ENCODE peak calls at places on chromosomes 5 and 9, in four cellular contexts. One of them, this sample, is unnamed.

GRCh38 chr5:57412010-57412409 is 70.6 kb downstream of the ACTBL2 start:
- DNase-seq in fibroblast of the aortic adventitia: peak; percentile 94
- DNase-seq in neuronal stem cell: no peak
- DNase-seq in kidney: no peak
- DNase-seq in this sample: peak; percentile 37

GRCh38 chr5:136810198-136810823 is 445.0 kb upstream of the TRPC7 start:
- DNase-seq in fibroblast of the aortic adventitia: peak; percentile 82
- DNase-seq in neuronal stem cell: no peak
- DNase-seq in kidney: no peak
- DNase-seq in this sample: peak; percentile 58

GRCh38 chr5:60287174-60287771 is 393.7 kb upstream of the PDE4D start:
- DNase-seq in fibroblast of the aortic adventitia: peak; percentile 35
- DNase-seq in neuronal stem cell: peak; percentile 69
- DNase-seq in kidney: no peak
- DNase-seq in this sample: peak; percentile 48

GRCh38 chr9:1173986-1174385 is 123.8 kb downstream of the DMRT2 start:
- DNase-seq in fibroblast of the aortic adventitia: no peak
- DNase-seq in neuronal stem cell: no peak
- DNase-seq in kidney: no peak
- DNase-seq in this sample: no peak

GRCh38 chr5:107544476-107544875 is 126.3 kb downstream of the EFNA5 start:
- DNase-seq in fibroblast of the aortic adventitia: no peak
- DNase-seq in neuronal stem cell: no peak
- DNase-seq in kidney: no peak
- DNase-seq in this sample: no peak

GRCh38 chr5:155270737-155271136 is 257.2 kb downstream of the KIF4B start:
- DNase-seq in fibroblast of the aortic adventitia: peak; percentile 10
- DNase-seq in neuronal stem cell: no peak
- DNase-seq in kidney: no peak
- DNase-seq in this sample: peak; percentile 12

GRCh38 chr5:106699198-106699597 is 971.5 kb downstream of the EFNA5 start:
- DNase-seq in fibroblast of the aortic adventitia: no peak
- DNase-seq in neuronal stem cell: no peak
- DNase-seq in kidney: no peak
- DNase-seq in this sample: no peak

GRCh38 chr9:75591972-75592371 is 298.5 kb upstream of the PCSK5 start:
- DNase-seq in fibroblast of the aortic adventitia: no peak
- DNase-seq in neuronal stem cell: no peak
- DNase-seq in kidney: no peak
- DNase-seq in this sample: no peak

GRCh38 chr5:164188733-164189148 is 683.3 kb downstream of the MAT2B start:
- DNase-seq in fibroblast of the aortic adventitia: no peak
- DNase-seq in neuronal stem cell: peak; percentile 24
- DNase-seq in kidney: no peak
- DNase-seq in this sample: no peak

DNA sequence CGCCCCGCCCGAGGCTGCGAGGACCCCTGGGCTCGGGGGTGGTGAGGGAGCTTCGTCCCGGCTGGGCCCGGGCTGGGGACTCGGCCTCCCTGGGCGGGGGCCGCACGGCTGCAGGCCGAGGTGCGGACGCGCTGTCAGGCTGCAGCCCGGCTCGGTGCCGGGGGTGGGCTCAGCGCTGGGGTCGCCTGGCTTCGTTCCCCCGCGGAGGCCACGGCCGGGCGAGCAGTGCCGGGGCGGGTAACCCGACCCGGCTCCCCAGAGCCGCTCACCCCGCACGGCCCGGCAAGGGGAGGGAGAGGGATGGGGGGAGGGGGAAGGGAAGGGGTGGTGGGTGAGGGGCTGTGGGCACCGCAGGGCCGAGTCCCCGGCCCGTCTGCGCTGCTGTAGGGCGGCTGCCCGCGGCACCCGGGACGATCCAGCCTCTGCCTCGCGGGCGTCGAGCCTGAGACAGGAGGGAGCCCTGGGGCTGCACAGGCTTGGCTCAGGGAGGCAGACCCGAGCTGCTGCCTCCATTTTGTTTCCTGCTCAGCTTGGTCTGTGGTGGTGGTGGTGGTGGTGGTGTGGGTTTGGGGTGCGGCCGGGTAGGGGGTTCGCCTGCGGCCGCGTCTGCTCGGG is 962 bp upstream of the NSD1 start:
- DNase-seq in fibroblast of the aortic adventitia: no peak
- DNase-seq in neuronal stem cell: peak; percentile 66
- DNase-seq in kidney: peak; percentile 86
- DNase-seq in this sample: no peak
- H3K4me3 ChIP-seq in fibroblast of the aortic adventitia: no peak overlapping the region
- H3K4me3 ChIP-seq in neuronal stem cell: peak overlapping the region; percentile 87
- H3K4me3 ChIP-seq in kidney: peak overlapping the region; percentile 56
- H3K4me3 ChIP-seq in this sample: no peak overlapping the region

GRCh38 chr5:142641681-142642080 is 44.2 kb downstream of the FGF1 start:
- DNase-seq in fibroblast of the aortic adventitia: no peak
- DNase-seq in neuronal stem cell: no peak
- DNase-seq in kidney: no peak
- DNase-seq in this sample: no peak

GRCh38 chr5:142642427-142642826 is 43.5 kb downstream of the FGF1 start:
- DNase-seq in fibroblast of the aortic adventitia: no peak
- DNase-seq in neuronal stem cell: no peak
- DNase-seq in kidney: no peak
- DNase-seq in this sample: no peak

GRCh38 chr5:142644127-142644526 is 41.8 kb downstream of the FGF1 start:
- DNase-seq in fibroblast of the aortic adventitia: peak; percentile 25
- DNase-seq in neuronal stem cell: no peak
- DNase-seq in kidney: no peak
- DNase-seq in this sample: peak; percentile 19

GRCh38 chr5:142645456-142645855 is 40.4 kb downstream of the FGF1 start:
- DNase-seq in fibroblast of the aortic adventitia: no peak
- DNase-seq in neuronal stem cell: no peak
- DNase-seq in kidney: no peak
- DNase-seq in this sample: no peak

GRCh38 chr5:142644640-142645361 is 41.1 kb downstream of the FGF1 start:
- DNase-seq in fibroblast of the aortic adventitia: peak; percentile 100
- DNase-seq in neuronal stem cell: no peak
- DNase-seq in kidney: no peak
- DNase-seq in this sample: peak; percentile 99
- H3K4me3 ChIP-seq in fibroblast of the aortic adventitia: peak overlapping the region; percentile 40
- H3K4me3 ChIP-seq in neuronal stem cell: no peak overlapping the region
- H3K4me3 ChIP-seq in kidney: no peak overlapping the region
- H3K4me3 ChIP-seq in this sample: no peak overlapping the region

GRCh38 chr5:68709229-68709628 is 384.6 kb upstream of the SLC30A5 start:
- DNase-seq in fibroblast of the aortic adventitia: no peak
- DNase-seq in neuronal stem cell: no peak
- DNase-seq in kidney: no peak
- DNase-seq in this sample: no peak
- H3K4me3 ChIP-seq in fibroblast of the aortic adventitia: no peak overlapping the region
- H3K4me3 ChIP-seq in neuronal stem cell: no peak overlapping the region
- H3K4me3 ChIP-seq in kidney: no peak overlapping the region
- H3K4me3 ChIP-seq in this sample: no peak overlapping the region

GRCh38 chr5:65197899-65198776 is 283.6 kb downstream of the ADAMTS6 start:
- DNase-seq in fibroblast of the aortic adventitia: no peak
- DNase-seq in neuronal stem cell: no peak
- DNase-seq in kidney: no peak
- DNase-seq in this sample: no peak
- H3K4me3 ChIP-seq in fibroblast of the aortic adventitia: no peak overlapping the region
- H3K4me3 ChIP-seq in neuronal stem cell: no peak overlapping the region
- H3K4me3 ChIP-seq in kidney: no peak overlapping the region
- H3K4me3 ChIP-seq in this sample: no peak overlapping the region

GRCh38 chr9:89813482-89813881 is 208.7 kb downstream of the GADD45G start:
- DNase-seq in fibroblast of the aortic adventitia: no peak
- DNase-seq in neuronal stem cell: no peak
- DNase-seq in kidney: no peak
- DNase-seq in this sample: no peak
- H3K4me3 ChIP-seq in fibroblast of the aortic adventitia: no peak overlapping the region
- H3K4me3 ChIP-seq in neuronal stem cell: no peak overlapping the region
- H3K4me3 ChIP-seq in kidney: no peak overlapping the region
- H3K4me3 ChIP-seq in this sample: no peak overlapping the region

DNA sequence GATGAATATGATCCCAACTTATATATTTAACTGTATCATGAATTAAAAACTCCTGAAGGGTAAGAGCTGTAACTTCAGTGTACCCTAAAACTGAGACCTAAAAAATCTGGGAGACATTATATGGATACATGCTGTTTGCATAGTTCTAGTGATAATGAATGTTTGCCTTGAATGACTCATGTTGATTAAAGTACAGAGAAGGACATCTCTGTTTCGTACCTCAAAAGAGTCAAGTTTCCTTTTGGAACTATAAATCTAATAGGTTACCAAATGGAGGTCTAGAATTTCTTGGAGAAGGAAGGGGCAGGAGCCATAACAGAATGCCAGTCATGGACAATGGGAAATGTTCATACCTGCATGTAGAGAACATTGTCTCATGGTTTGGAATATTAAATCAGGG is 168.1 kb downstream of the SNCAIP start:
- DNase-seq in fibroblast of the aortic adventitia: no peak
- DNase-seq in neuronal stem cell: no peak
- DNase-seq in kidney: no peak
- DNase-seq in this sample: no peak
- H3K4me3 ChIP-seq in fibroblast of the aortic adventitia: no peak overlapping the region
- H3K4me3 ChIP-seq in neuronal stem cell: no peak overlapping the region
- H3K4me3 ChIP-seq in kidney: no peak overlapping the region
- H3K4me3 ChIP-seq in this sample: no peak overlapping the region

GRCh38 chr9:78234810-78235209 is 1.1 kb upstream of the CEP78 start:
- DNase-seq in fibroblast of the aortic adventitia: peak; percentile 60
- DNase-seq in neuronal stem cell: no peak
- DNase-seq in kidney: no peak
- DNase-seq in this sample: no peak
- H3K4me3 ChIP-seq in fibroblast of the aortic adventitia: peak overlapping the region; percentile 84
- H3K4me3 ChIP-seq in neuronal stem cell: no peak overlapping the region
- H3K4me3 ChIP-seq in kidney: peak overlapping the region; percentile 81
- H3K4me3 ChIP-seq in this sample: peak overlapping the region; percentile 82

DNA sequence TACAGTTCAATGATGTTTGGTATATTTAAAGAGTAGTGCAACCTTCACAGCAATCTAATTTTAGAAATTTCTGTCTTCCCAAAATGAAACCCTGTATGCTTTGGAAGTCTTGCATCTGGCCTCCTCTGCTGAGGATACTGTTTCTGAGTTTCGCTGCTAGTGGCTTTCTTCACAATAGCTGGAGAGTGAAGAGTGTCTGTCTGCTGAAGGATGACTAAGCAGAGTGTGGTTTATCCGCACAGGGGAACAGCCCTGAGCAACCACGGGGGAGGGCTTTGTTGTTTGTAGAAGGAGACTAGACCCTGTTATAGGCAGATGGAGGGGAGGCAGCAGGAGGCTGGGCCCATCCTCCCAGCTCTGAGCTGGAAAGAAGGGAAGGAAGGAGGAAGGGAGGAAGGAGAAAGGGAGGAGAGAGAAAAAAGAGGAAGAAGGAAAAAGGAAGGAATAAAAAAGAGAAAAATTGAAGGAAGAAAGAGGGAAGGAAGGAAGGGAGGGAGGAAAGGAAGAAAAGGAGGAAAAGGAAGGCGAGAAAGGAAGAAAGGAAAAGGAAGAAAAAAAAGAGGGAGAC is 10.5 kb upstream of the IRX2 start:
- DNase-seq in fibroblast of the aortic adventitia: no peak
- DNase-seq in neuronal stem cell: no peak
- DNase-seq in kidney: no peak
- DNase-seq in this sample: no peak
- H3K4me3 ChIP-seq in fibroblast of the aortic adventitia: no peak overlapping the region
- H3K4me3 ChIP-seq in neuronal stem cell: no peak overlapping the region
- H3K4me3 ChIP-seq in kidney: no peak overlapping the region
- H3K4me3 ChIP-seq in this sample: no peak overlapping the region

GRCh38 chr5:1058988-1059883 is 50.6 kb downstream of the NKD2 start:
- DNase-seq in fibroblast of the aortic adventitia: no peak
- DNase-seq in neuronal stem cell: no peak
- DNase-seq in kidney: peak; percentile 75
- DNase-seq in this sample: no peak
- H3K4me3 ChIP-seq in fibroblast of the aortic adventitia: no peak overlapping the region
- H3K4me3 ChIP-seq in neuronal stem cell: no peak overlapping the region
- H3K4me3 ChIP-seq in kidney: no peak overlapping the region
- H3K4me3 ChIP-seq in this sample: no peak overlapping the region

GRCh38 chr9:130664191-130665028 is at the start of gene PRDM12:
- DNase-seq in fibroblast of the aortic adventitia: no peak
- DNase-seq in neuronal stem cell: peak; percentile 17
- DNase-seq in kidney: no peak
- DNase-seq in this sample: no peak
- H3K4me3 ChIP-seq in fibroblast of the aortic adventitia: no peak within 1 kb of the TSS
- H3K4me3 ChIP-seq in neuronal stem cell: peak within 1 kb of the TSS; percentile 50
- H3K4me3 ChIP-seq in kidney: no peak within 1 kb of the TSS
- H3K4me3 ChIP-seq in this sample: no peak within 1 kb of the TSS